ENCODE peak calls at places on chromosomes 16 and 17, in eight cellular contexts. C is GM20000; V is activated CD4-positive, alpha-beta T cell treated with anti-CD3 and anti-CD28 coated beads, Interleukin-2, amount 50 U/mL, for 48 hours; D is cardiac fibroblast; T is NCI-H748 treated with DMSO at 0.1 percent for 48 hours; S is left kidney; Y is AG09319; J is nephron progenitor cell. U is an unnamed sample.

GRCh38 chr17:57708401-57708800 is 36.7 kb downstream of the CCDC182 start:
- DNase-seq in J (no peak), Y (no peak), D (peak), C (no peak), S (peak), V (no peak), T (no peak), U (no peak)

GRCh38 chr16:12869681-12870427 is 31.5 kb upstream of the SHISA9 start:
- DNase-seq in T (no peak), Y (no peak), J (no peak), C (no peak), D (no peak), V (no peak), S (no peak), U (no peak)

GRCh38 chr17:41524261-41524660 is 3.8 kb downstream of the KRT19 start:
- DNase-seq in J (no peak), V (no peak), T (no peak), D (no peak), Y (no peak), S (no peak), C (no peak), U (no peak)

GRCh38 chr16:87160752-87161337 is 156.3 kb downstream of the C16orf95 start:
- DNase-seq in T (no peak), Y (no peak), J (no peak), S (no peak), V (no peak), C (no peak), D (no peak), U (no peak)

GRCh38 chr17:81999975-82000802 is 22.5 kb downstream of the CENPX start:
- DNase-seq in D (no peak), Y (no peak), J (no peak), V (no peak), S (peak), C (no peak), T (no peak), U (no peak)

GRCh38 chr17:8997994-8998628 is 23.2 kb upstream of the NTN1 start:
- DNase-seq in Y (no peak), S (peak), D (peak), T (peak), V (peak), J (peak), C (peak), U (no peak)

GRCh38 chr16:86764551-86764950 is 186.2 kb downstream of the FOXL1 start:
- DNase-seq in J (no peak), S (no peak), C (no peak), D (no peak), V (no peak), T (no peak), Y (no peak), U (no peak)

GRCh38 chr16:71255721-71256120 is 25.2 kb upstream of the HYDIN start:
- DNase-seq in C (no peak), V (no peak), T (peak), S (peak), J (peak), D (no peak), Y (no peak), U (no peak)

GRCh38 chr16:11992594-11993524 is 16.3 kb downstream of the SNX29 start:
- DNase-seq in J (no peak), Y (no peak), S (peak), V (no peak), T (no peak), C (no peak), D (no peak), U (no peak)